ENCODE peak calls at places on chromosomes 7 and 10, in eight cellular contexts. One of them, this sample, is unnamed.

GRCh38 chr7:25735674-25736242 is 416.2 kb upstream of the NFE2L3 start:
- DNase-seq in neural progenitor cell: no peak
- DNase-seq in SK-MEL-5: no peak
- DNase-seq in GM12891: no peak
- DNase-seq in fibroblast of pulmonary artery: no peak
- DNase-seq in astrocyte of the hippocampus: no peak
- DNase-seq in T-helper 9 cell: no peak
- DNase-seq in activated naive CD8-positive, alpha-beta T cell treated with anti-CD3 and anti-CD28 coated beads, Interleukin-2, amount 50 U/mL, for 24 hours: no peak
- DNase-seq in this sample: no peak

GRCh38 chr7:55440040-55440690 is 75.0 kb downstream of the LANCL2 start:
- DNase-seq in neural progenitor cell: no peak
- DNase-seq in SK-MEL-5: no peak
- DNase-seq in GM12891: no peak
- DNase-seq in fibroblast of pulmonary artery: no peak
- DNase-seq in astrocyte of the hippocampus: no peak
- DNase-seq in T-helper 9 cell: no peak
- DNase-seq in activated naive CD8-positive, alpha-beta T cell treated with anti-CD3 and anti-CD28 coated beads, Interleukin-2, amount 50 U/mL, for 24 hours: no peak
- DNase-seq in this sample: no peak

GRCh38 chr7:139004321-139005075 is 23.3 kb upstream of the KIAA1549 start:
- DNase-seq in neural progenitor cell: no peak
- DNase-seq in SK-MEL-5: no peak
- DNase-seq in GM12891: no peak
- DNase-seq in fibroblast of pulmonary artery: no peak
- DNase-seq in astrocyte of the hippocampus: no peak
- DNase-seq in T-helper 9 cell: no peak
- DNase-seq in activated naive CD8-positive, alpha-beta T cell treated with anti-CD3 and anti-CD28 coated beads, Interleukin-2, amount 50 U/mL, for 24 hours: no peak
- DNase-seq in this sample: no peak

GRCh38 chr10:93757766-93758509 is at the start of gene LGI1:
- DNase-seq in neural progenitor cell: peak
- DNase-seq in SK-MEL-5: no peak
- DNase-seq in GM12891: no peak
- DNase-seq in fibroblast of pulmonary artery: peak
- DNase-seq in astrocyte of the hippocampus: peak
- DNase-seq in T-helper 9 cell: no peak
- DNase-seq in activated naive CD8-positive, alpha-beta T cell treated with anti-CD3 and anti-CD28 coated beads, Interleukin-2, amount 50 U/mL, for 24 hours: no peak
- DNase-seq in this sample: no peak

GRCh38 chr10:72098301-72099053 is 10.1 kb upstream of the SPOCK2 start:
- DNase-seq in neural progenitor cell: no peak
- DNase-seq in SK-MEL-5: no peak
- DNase-seq in GM12891: no peak
- DNase-seq in fibroblast of pulmonary artery: no peak
- DNase-seq in astrocyte of the hippocampus: no peak
- DNase-seq in T-helper 9 cell: no peak
- DNase-seq in activated naive CD8-positive, alpha-beta T cell treated with anti-CD3 and anti-CD28 coated beads, Interleukin-2, amount 50 U/mL, for 24 hours: no peak
- DNase-seq in this sample: no peak

GRCh38 chr7:50685445-50686070 is 97.1 kb downstream of the GRB10 start:
- DNase-seq in neural progenitor cell: no peak
- DNase-seq in SK-MEL-5: no peak
- DNase-seq in GM12891: no peak
- DNase-seq in fibroblast of pulmonary artery: no peak
- DNase-seq in astrocyte of the hippocampus: no peak
- DNase-seq in T-helper 9 cell: no peak
- DNase-seq in activated naive CD8-positive, alpha-beta T cell treated with anti-CD3 and anti-CD28 coated beads, Interleukin-2, amount 50 U/mL, for 24 hours: no peak
- DNase-seq in this sample: no peak

GRCh38 chr7:38873433-38873832 is 35.6 kb downstream of the VPS41 start:
- DNase-seq in neural progenitor cell: no peak
- DNase-seq in SK-MEL-5: no peak
- DNase-seq in GM12891: no peak
- DNase-seq in fibroblast of pulmonary artery: no peak
- DNase-seq in astrocyte of the hippocampus: peak
- DNase-seq in T-helper 9 cell: no peak
- DNase-seq in activated naive CD8-positive, alpha-beta T cell treated with anti-CD3 and anti-CD28 coated beads, Interleukin-2, amount 50 U/mL, for 24 hours: no peak
- DNase-seq in this sample: no peak

GRCh38 chr7:135167360-135167759 is 3.1 kb downstream of the CYREN start:
- DNase-seq in neural progenitor cell: no peak
- DNase-seq in SK-MEL-5: no peak
- DNase-seq in GM12891: no peak
- DNase-seq in fibroblast of pulmonary artery: no peak
- DNase-seq in astrocyte of the hippocampus: no peak
- DNase-seq in T-helper 9 cell: no peak
- DNase-seq in activated naive CD8-positive, alpha-beta T cell treated with anti-CD3 and anti-CD28 coated beads, Interleukin-2, amount 50 U/mL, for 24 hours: no peak
- DNase-seq in this sample: no peak

GRCh38 chr7:2932761-2933251 is 88.7 kb upstream of the GNA12 start:
- DNase-seq in neural progenitor cell: no peak
- DNase-seq in SK-MEL-5: peak
- DNase-seq in GM12891: no peak
- DNase-seq in fibroblast of pulmonary artery: no peak
- DNase-seq in astrocyte of the hippocampus: no peak
- DNase-seq in T-helper 9 cell: no peak
- DNase-seq in activated naive CD8-positive, alpha-beta T cell treated with anti-CD3 and anti-CD28 coated beads, Interleukin-2, amount 50 U/mL, for 24 hours: no peak
- DNase-seq in this sample: no peak

GRCh38 chr7:98021588-98022351 is 31.8 kb upstream of the OCM2 start:
- DNase-seq in neural progenitor cell: peak
- DNase-seq in SK-MEL-5: peak
- DNase-seq in GM12891: peak
- DNase-seq in fibroblast of pulmonary artery: peak
- DNase-seq in astrocyte of the hippocampus: peak
- DNase-seq in T-helper 9 cell: peak
- DNase-seq in activated naive CD8-positive, alpha-beta T cell treated with anti-CD3 and anti-CD28 coated beads, Interleukin-2, amount 50 U/mL, for 24 hours: peak
- DNase-seq in this sample: peak

GRCh38 chr7:158328376-158329013 is 259.1 kb downstream of the PTPRN2 start:
- DNase-seq in neural progenitor cell: no peak
- DNase-seq in SK-MEL-5: no peak
- DNase-seq in GM12891: no peak
- DNase-seq in fibroblast of pulmonary artery: no peak
- DNase-seq in astrocyte of the hippocampus: no peak
- DNase-seq in T-helper 9 cell: no peak
- DNase-seq in activated naive CD8-positive, alpha-beta T cell treated with anti-CD3 and anti-CD28 coated beads, Interleukin-2, amount 50 U/mL, for 24 hours: no peak
- DNase-seq in this sample: no peak

GRCh38 chr10:119313645-119314044 is 106.3 kb downstream of the GRK5 start:
- DNase-seq in neural progenitor cell: no peak
- DNase-seq in SK-MEL-5: no peak
- DNase-seq in GM12891: no peak
- DNase-seq in fibroblast of pulmonary artery: no peak
- DNase-seq in astrocyte of the hippocampus: peak
- DNase-seq in T-helper 9 cell: peak
- DNase-seq in activated naive CD8-positive, alpha-beta T cell treated with anti-CD3 and anti-CD28 coated beads, Interleukin-2, amount 50 U/mL, for 24 hours: peak
- DNase-seq in this sample: no peak

GRCh38 chr7:28879105-28879504 is 79.0 kb downstream of the TRIL start:
- DNase-seq in neural progenitor cell: peak
- DNase-seq in SK-MEL-5: no peak
- DNase-seq in GM12891: no peak
- DNase-seq in fibroblast of pulmonary artery: no peak
- DNase-seq in astrocyte of the hippocampus: no peak
- DNase-seq in T-helper 9 cell: no peak
- DNase-seq in activated naive CD8-positive, alpha-beta T cell treated with anti-CD3 and anti-CD28 coated beads, Interleukin-2, amount 50 U/mL, for 24 hours: no peak
- DNase-seq in this sample: no peak

GRCh38 chr10:31706464-31706863 is 222.2 kb downstream of the ARHGAP12 start:
- DNase-seq in neural progenitor cell: no peak
- DNase-seq in SK-MEL-5: no peak
- DNase-seq in GM12891: no peak
- DNase-seq in fibroblast of pulmonary artery: no peak
- DNase-seq in astrocyte of the hippocampus: no peak
- DNase-seq in T-helper 9 cell: no peak
- DNase-seq in activated naive CD8-positive, alpha-beta T cell treated with anti-CD3 and anti-CD28 coated beads, Interleukin-2, amount 50 U/mL, for 24 hours: no peak
- DNase-seq in this sample: no peak

GRCh38 chr7:157538735-157539134 is 201.9 kb downstream of the DNAJB6 start:
- DNase-seq in neural progenitor cell: no peak
- DNase-seq in SK-MEL-5: no peak
- DNase-seq in GM12891: no peak
- DNase-seq in fibroblast of pulmonary artery: no peak
- DNase-seq in astrocyte of the hippocampus: no peak
- DNase-seq in T-helper 9 cell: no peak
- DNase-seq in activated naive CD8-positive, alpha-beta T cell treated with anti-CD3 and anti-CD28 coated beads, Interleukin-2, amount 50 U/mL, for 24 hours: no peak
- DNase-seq in this sample: no peak

GRCh38 chr10:99374972-99375371 is 45.8 kb downstream of the CNNM1 start:
- DNase-seq in neural progenitor cell: no peak
- DNase-seq in SK-MEL-5: no peak
- DNase-seq in GM12891: no peak
- DNase-seq in fibroblast of pulmonary artery: no peak
- DNase-seq in astrocyte of the hippocampus: no peak
- DNase-seq in T-helper 9 cell: no peak
- DNase-seq in activated naive CD8-positive, alpha-beta T cell treated with anti-CD3 and anti-CD28 coated beads, Interleukin-2, amount 50 U/mL, for 24 hours: no peak
- DNase-seq in this sample: no peak

GRCh38 chr10:2992401-2993198 is 74.7 kb upstream of the PFKP start:
- DNase-seq in neural progenitor cell: no peak
- DNase-seq in SK-MEL-5: no peak
- DNase-seq in GM12891: no peak
- DNase-seq in fibroblast of pulmonary artery: no peak
- DNase-seq in astrocyte of the hippocampus: peak
- DNase-seq in T-helper 9 cell: no peak
- DNase-seq in activated naive CD8-positive, alpha-beta T cell treated with anti-CD3 and anti-CD28 coated beads, Interleukin-2, amount 50 U/mL, for 24 hours: no peak
- DNase-seq in this sample: no peak

GRCh38 chr7:142459557-142459963 is 201.7 kb upstream of the PRSS58 start:
- DNase-seq in neural progenitor cell: peak
- DNase-seq in SK-MEL-5: peak
- DNase-seq in GM12891: no peak
- DNase-seq in fibroblast of pulmonary artery: peak
- DNase-seq in astrocyte of the hippocampus: peak
- DNase-seq in T-helper 9 cell: no peak
- DNase-seq in activated naive CD8-positive, alpha-beta T cell treated with anti-CD3 and anti-CD28 coated beads, Interleukin-2, amount 50 U/mL, for 24 hours: no peak
- DNase-seq in this sample: peak

GRCh38 chr7:155594961-155595366 is 48.6 kb upstream of the CNPY1 start:
- DNase-seq in neural progenitor cell: no peak
- DNase-seq in SK-MEL-5: no peak
- DNase-seq in GM12891: no peak
- DNase-seq in fibroblast of pulmonary artery: no peak
- DNase-seq in astrocyte of the hippocampus: no peak
- DNase-seq in T-helper 9 cell: no peak
- DNase-seq in activated naive CD8-positive, alpha-beta T cell treated with anti-CD3 and anti-CD28 coated beads, Interleukin-2, amount 50 U/mL, for 24 hours: no peak
- DNase-seq in this sample: no peak

GRCh38 chr10:54133201-54133600 is 667.8 kb downstream of the PCDH15 start:
- DNase-seq in neural progenitor cell: peak
- DNase-seq in SK-MEL-5: peak
- DNase-seq in GM12891: no peak
- DNase-seq in fibroblast of pulmonary artery: no peak
- DNase-seq in astrocyte of the hippocampus: no peak
- DNase-seq in T-helper 9 cell: no peak
- DNase-seq in activated naive CD8-positive, alpha-beta T cell treated with anti-CD3 and anti-CD28 coated beads, Interleukin-2, amount 50 U/mL, for 24 hours: no peak
- DNase-seq in this sample: no peak

GRCh38 chr10:15245530-15245929 is 77.0 kb upstream of the NMT2 start:
- DNase-seq in neural progenitor cell: peak
- DNase-seq in SK-MEL-5: peak
- DNase-seq in GM12891: no peak
- DNase-seq in fibroblast of pulmonary artery: no peak
- DNase-seq in astrocyte of the hippocampus: no peak
- DNase-seq in T-helper 9 cell: no peak
- DNase-seq in activated naive CD8-positive, alpha-beta T cell treated with anti-CD3 and anti-CD28 coated beads, Interleukin-2, amount 50 U/mL, for 24 hours: peak
- DNase-seq in this sample: no peak

GRCh38 chr7:51455948-51456347 is 139.3 kb upstream of the COBL start:
- DNase-seq in neural progenitor cell: peak
- DNase-seq in SK-MEL-5: no peak
- DNase-seq in GM12891: no peak
- DNase-seq in fibroblast of pulmonary artery: no peak
- DNase-seq in astrocyte of the hippocampus: no peak
- DNase-seq in T-helper 9 cell: no peak
- DNase-seq in activated naive CD8-positive, alpha-beta T cell treated with anti-CD3 and anti-CD28 coated beads, Interleukin-2, amount 50 U/mL, for 24 hours: no peak
- DNase-seq in this sample: no peak

GRCh38 chr10:6130851-6131470 is 42.1 kb downstream of the RBM17 start:
- DNase-seq in neural progenitor cell: no peak
- DNase-seq in SK-MEL-5: no peak
- DNase-seq in GM12891: no peak
- DNase-seq in fibroblast of pulmonary artery: no peak
- DNase-seq in astrocyte of the hippocampus: no peak
- DNase-seq in T-helper 9 cell: no peak
- DNase-seq in activated naive CD8-positive, alpha-beta T cell treated with anti-CD3 and anti-CD28 coated beads, Interleukin-2, amount 50 U/mL, for 24 hours: no peak
- DNase-seq in this sample: no peak

GRCh38 chr10:67763499-67764011 is 67.6 kb upstream of the CTNNA3 start:
- DNase-seq in neural progenitor cell: peak
- DNase-seq in SK-MEL-5: peak
- DNase-seq in GM12891: no peak
- DNase-seq in fibroblast of pulmonary artery: peak
- DNase-seq in astrocyte of the hippocampus: peak
- DNase-seq in T-helper 9 cell: peak
- DNase-seq in activated naive CD8-positive, alpha-beta T cell treated with anti-CD3 and anti-CD28 coated beads, Interleukin-2, amount 50 U/mL, for 24 hours: peak
- DNase-seq in this sample: no peak

GRCh38 chr7:98996162-98996552 is 117.8 kb downstream of the TRRAP start:
- DNase-seq in neural progenitor cell: no peak
- DNase-seq in SK-MEL-5: no peak
- DNase-seq in GM12891: peak
- DNase-seq in fibroblast of pulmonary artery: no peak
- DNase-seq in astrocyte of the hippocampus: no peak
- DNase-seq in T-helper 9 cell: no peak
- DNase-seq in activated naive CD8-positive, alpha-beta T cell treated with anti-CD3 and anti-CD28 coated beads, Interleukin-2, amount 50 U/mL, for 24 hours: no peak
- DNase-seq in this sample: no peak

GRCh38 chr10:3290550-3290949 is 118.0 kb upstream of the PITRM1 start:
- DNase-seq in neural progenitor cell: no peak
- DNase-seq in SK-MEL-5: no peak
- DNase-seq in GM12891: no peak
- DNase-seq in fibroblast of pulmonary artery: no peak
- DNase-seq in astrocyte of the hippocampus: no peak
- DNase-seq in T-helper 9 cell: no peak
- DNase-seq in activated naive CD8-positive, alpha-beta T cell treated with anti-CD3 and anti-CD28 coated beads, Interleukin-2, amount 50 U/mL, for 24 hours: no peak
- DNase-seq in this sample: no peak

GRCh38 chr7:54839538-54840213 is 80.7 kb upstream of the SEC61G start:
- DNase-seq in neural progenitor cell: peak
- DNase-seq in SK-MEL-5: peak
- DNase-seq in GM12891: no peak
- DNase-seq in fibroblast of pulmonary artery: peak
- DNase-seq in astrocyte of the hippocampus: peak
- DNase-seq in T-helper 9 cell: no peak
- DNase-seq in activated naive CD8-positive, alpha-beta T cell treated with anti-CD3 and anti-CD28 coated beads, Interleukin-2, amount 50 U/mL, for 24 hours: no peak
- DNase-seq in this sample: peak

GRCh38 chr10:10320981-10321380 is 696.7 kb upstream of the CELF2 start:
- DNase-seq in neural progenitor cell: no peak
- DNase-seq in SK-MEL-5: no peak
- DNase-seq in GM12891: no peak
- DNase-seq in fibroblast of pulmonary artery: peak
- DNase-seq in astrocyte of the hippocampus: peak
- DNase-seq in T-helper 9 cell: no peak
- DNase-seq in activated naive CD8-positive, alpha-beta T cell treated with anti-CD3 and anti-CD28 coated beads, Interleukin-2, amount 50 U/mL, for 24 hours: no peak
- DNase-seq in this sample: peak

GRCh38 chr10:59362184-59362966 is at the start of gene FAM13C:
- DNase-seq in neural progenitor cell: peak
- DNase-seq in SK-MEL-5: peak
- DNase-seq in GM12891: no peak
- DNase-seq in fibroblast of pulmonary artery: peak
- DNase-seq in astrocyte of the hippocampus: peak
- DNase-seq in T-helper 9 cell: no peak
- DNase-seq in activated naive CD8-positive, alpha-beta T cell treated with anti-CD3 and anti-CD28 coated beads, Interleukin-2, amount 50 U/mL, for 24 hours: peak
- DNase-seq in this sample: no peak